ENCODE peak calls at places on chromosomes 7 and 10, in five cellular contexts. G is PC-9, H is breast epithelium, Q is fibroblast of lung, D is gastrocnemius medialis. S is an unnamed sample. For H3K4me1, the result is how much of the 10 kb centered on the place peaks cover.

GRCh38 chr10:75744242-75744641 is 312.8 kb downstream of the LRMDA start:
- DNase-seq in D (no peak), H (no peak), G (no peak), Q (no peak), S (no peak)

GRCh38 chr10:44512345-44513095 is 127.6 kb upstream of the CXCL12 start:
- DNase-seq in G (no peak), D (no peak), H (no peak), Q (no peak), S (no peak)

GRCh38 chr7:6250364-6250833 is 22.0 kb downstream of the CYTH3 start:
- DNase-seq in Q (peak), G (no peak), H (no peak), D (no peak), S (no peak)

GRCh38 chr10:88379575-88379974 is 203.5 kb downstream of the RNLS start:
- DNase-seq in G (no peak), Q (peak), D (no peak), H (no peak), S (peak)

GRCh38 chr10:416091-416515 is 273.4 kb downstream of the DIP2C start:
- DNase-seq in H (no peak), Q (peak), G (no peak), D (no peak), S (no peak)

GRCh38 chr10:69061305-69062161 is 26.4 kb upstream of the SRGN start:
- DNase-seq in H (peak), G (peak), D (peak), Q (peak), S (peak)

GRCh38 chr7:140230517-140230861 is 53.7 kb upstream of the KDM7A start:
- DNase-seq in Q (no peak), G (no peak), D (no peak), H (no peak), S (peak)

GRCh38 chr7:3154881-3155494 is 111.3 kb upstream of the CARD11 start:
- DNase-seq in Q (peak), G (peak), D (no peak), H (no peak), S (peak)

GRCh38 chr10:122298206-122298597 is 27.1 kb downstream of the BTBD16 start:
- DNase-seq in G (no peak), H (no peak), D (no peak), Q (no peak), S (no peak)

GRCh38 chr7:36208997-36209813 is 56.2 kb downstream of the EEPD1 start:
- DNase-seq in H (no peak), Q (peak), D (no peak), G (peak), S (no peak)

GRCh38 chr7:23014681-23015080 is 751 bp upstream of the HYCC1 start:
- DNase-seq in D (no peak), Q (no peak), G (no peak), H (no peak), S (no peak)

GRCh38 chr7:74482629-74483401 is 29.1 kb downstream of the GTF2IRD1 start:
- DNase-seq in Q (peak), H (peak), G (peak), D (peak), S (no peak)

GRCh38 chr10:73905256-73906018 is 5.5 kb upstream of the PLAU start:
- DNase-seq in D (no peak), G (peak), H (no peak), Q (no peak), S (no peak)

GRCh38 chr7:30850426-30850825 is 61.2 kb upstream of the AQP1 start:
- DNase-seq in G (no peak), D (no peak), H (no peak), Q (no peak), S (peak)

GRCh38 chr7:129907122-129907741 is 45.5 kb downstream of the UBE2H start:
- DNase-seq in H (no peak), Q (peak), D (no peak), G (no peak), S (no peak)

GRCh38 chr7:125355899-125356298 is 426.3 kb upstream of the POT1 start:
- DNase-seq in H (no peak), G (no peak), D (no peak), Q (peak), S (peak)

GRCh38 chr10:1074063-1074747 is 18.0 kb downstream of the WDR37 start:
- DNase-seq in G (no peak), D (no peak), Q (no peak), H (no peak), S (no peak)

GRCh38 chr10:121722665-121723064 is 124.4 kb upstream of the FGFR2 start:
- DNase-seq in G (no peak), Q (peak), H (no peak), D (no peak), S (no peak)

GRCh38 chr7:48806731-48807130 is 117.6 kb upstream of the CDC14C start:
- DNase-seq in G (no peak), Q (no peak), H (no peak), D (no peak), S (no peak)

GRCh38 chr7:24882989-24883631 is 96.9 kb downstream of the OSBPL3 start:
- DNase-seq in H (no peak), Q (peak), G (no peak), D (peak), S (no peak)

GRCh38 chr10:86651631-86652331 is 2.6 kb upstream of the OPN4 start:
- DNase-seq in Q (no peak), D (no peak), G (no peak), H (no peak), S (no peak)

GRCh38 chr7:54678763-54679396 is 80.1 kb downstream of the SEC61G start:
- DNase-seq in Q (no peak), D (no peak), G (no peak), H (no peak), S (no peak)

GRCh38 chr10:44335330-44336021 is 49.4 kb downstream of the CXCL12 start:
- DNase-seq in D (peak), H (no peak), Q (no peak), G (no peak), S (no peak)

DNA sequence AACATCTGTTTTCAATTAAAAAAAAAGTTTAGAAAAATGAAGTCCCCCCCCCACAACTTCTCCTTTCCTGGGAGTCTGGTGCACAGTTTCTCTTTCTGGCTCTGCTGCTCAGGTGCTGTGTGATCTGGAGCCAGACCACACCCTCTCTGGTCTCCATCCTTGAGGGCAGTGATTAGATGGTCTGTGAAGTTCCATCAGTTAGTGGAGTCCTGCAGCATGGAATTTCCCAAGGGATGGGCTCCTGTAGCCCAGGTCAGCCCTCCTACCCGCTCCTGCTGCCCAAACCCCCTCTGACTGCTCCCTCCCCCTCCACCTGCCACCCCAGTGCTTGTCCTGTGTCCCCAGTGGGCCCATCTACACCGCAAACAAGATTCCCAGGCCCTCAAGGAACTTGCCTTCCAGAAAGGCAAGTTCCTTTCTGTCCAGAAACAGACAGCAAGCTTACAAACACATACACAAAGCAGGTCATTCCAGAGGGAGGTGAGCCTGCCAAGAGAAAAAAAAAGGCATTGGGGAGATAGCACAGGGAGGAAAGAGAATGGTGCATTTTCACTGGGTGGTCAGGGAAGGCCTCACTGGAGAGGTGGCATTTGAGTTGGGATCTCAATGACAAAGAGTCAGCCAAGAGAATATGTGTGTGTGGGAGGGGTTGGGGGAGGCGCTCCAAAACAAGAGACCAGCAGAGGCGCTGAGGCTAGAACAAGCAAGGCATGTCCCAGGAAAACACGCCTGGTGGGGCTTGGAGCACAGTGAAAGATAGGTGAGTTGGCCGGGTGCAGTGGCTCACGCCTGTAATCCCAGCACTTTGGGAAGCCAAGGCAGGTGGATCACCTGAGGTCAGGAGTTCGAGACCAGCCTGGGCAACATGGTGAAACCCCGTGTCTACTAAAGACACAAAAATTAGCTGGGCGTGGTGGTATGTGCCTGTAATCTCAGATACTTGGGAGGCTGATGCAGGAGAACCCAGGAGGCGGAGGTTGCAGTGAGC is 49.5 kb upstream of the SLC29A3 start:
- DNase-seq in H (no peak), Q (peak), G (no peak), D (no peak), S (no peak)
- H3K4me1 ChIP-seq in H (under half), Q (under half), G (under half), D (half or more), S (under half)

GRCh38 chr10:35887686-35888085 is 245.6 kb upstream of the FZD8 start:
- DNase-seq in G (no peak), D (no peak), H (peak), Q (no peak), S (peak)

GRCh38 chr10:35882422-35883150 is 240.5 kb upstream of the FZD8 start:
- DNase-seq in H (no peak), Q (no peak), G (no peak), D (no peak), S (no peak)

GRCh38 chr10:35881320-35881719 is 239.2 kb upstream of the FZD8 start:
- DNase-seq in H (no peak), G (no peak), Q (no peak), D (no peak), S (no peak)

GRCh38 chr10:35885076-35885475 is 243.0 kb upstream of the FZD8 start:
- DNase-seq in D (no peak), H (no peak), G (no peak), Q (no peak), S (no peak)

DNA sequence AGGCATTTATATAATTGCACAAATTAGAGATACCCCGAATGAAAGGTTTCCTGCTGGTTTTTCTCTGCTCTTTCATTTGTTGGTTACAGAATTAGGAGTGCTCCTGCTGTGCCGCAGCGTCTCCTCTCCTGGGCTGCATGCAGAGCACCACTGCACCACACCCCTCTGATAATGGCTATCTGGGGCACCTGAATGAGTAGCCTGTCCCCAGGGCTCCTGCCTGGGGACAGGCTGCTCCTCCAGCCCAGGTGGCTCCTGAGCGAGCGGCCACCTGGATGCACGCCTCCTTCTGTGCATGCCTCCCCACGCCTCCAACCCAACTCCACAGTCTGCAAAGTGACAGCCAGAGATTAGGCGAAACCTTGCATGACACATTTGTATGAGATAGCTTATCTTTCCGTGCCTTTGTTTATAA is 242.6 kb upstream of the FZD8 start:
- DNase-seq in Q (no peak), G (no peak), H (no peak), D (no peak), S (no peak)
- H3K4me3 ChIP-seq in Q (no peak), G (no peak), H (no peak), D (no peak), S (no peak)

GRCh38 chr10:110698340-110698739 is 54.2 kb downstream of the RBM20 start:
- DNase-seq in H (no peak), Q (no peak), D (peak), G (no peak), S (no peak)

GRCh38 chr10:110701618-110701971 is 57.5 kb downstream of the RBM20 start:
- DNase-seq in Q (peak), D (no peak), H (no peak), G (no peak), S (no peak)

GRCh38 chr10:110699859-110700468 is 55.8 kb downstream of the RBM20 start:
- DNase-seq in D (no peak), Q (no peak), H (no peak), G (no peak), S (no peak)

GRCh38 chr10:110698782-110699201 is 54.7 kb downstream of the RBM20 start:
- DNase-seq in H (no peak), Q (peak), G (no peak), D (peak), S (no peak)

GRCh38 chr10:110700947-110701617 is 56.9 kb downstream of the RBM20 start:
- DNase-seq in D (peak), H (no peak), G (no peak), Q (no peak), S (no peak)
- H3K4me1 ChIP-seq in D (under half), H (under half), G (under half), Q (under half), S (under half)

GRCh38 chr10:17649052-17649451 is 5.1 kb downstream of the STAM start:
- DNase-seq in D (no peak), Q (no peak), G (no peak), H (no peak), S (no peak)
- H3K4me3 ChIP-seq in D (no peak), Q (no peak), G (no peak), H (no peak), S (no peak)

GRCh38 chr7:43643842-43644241 is 60.9 kb downstream of the STK17A start:
- DNase-seq in Q (no peak), G (no peak), D (no peak), H (no peak), S (no peak)
- H3K4me1 ChIP-seq in Q (under half), G (under half), D (under half), H (under half), S (under half)

DNA sequence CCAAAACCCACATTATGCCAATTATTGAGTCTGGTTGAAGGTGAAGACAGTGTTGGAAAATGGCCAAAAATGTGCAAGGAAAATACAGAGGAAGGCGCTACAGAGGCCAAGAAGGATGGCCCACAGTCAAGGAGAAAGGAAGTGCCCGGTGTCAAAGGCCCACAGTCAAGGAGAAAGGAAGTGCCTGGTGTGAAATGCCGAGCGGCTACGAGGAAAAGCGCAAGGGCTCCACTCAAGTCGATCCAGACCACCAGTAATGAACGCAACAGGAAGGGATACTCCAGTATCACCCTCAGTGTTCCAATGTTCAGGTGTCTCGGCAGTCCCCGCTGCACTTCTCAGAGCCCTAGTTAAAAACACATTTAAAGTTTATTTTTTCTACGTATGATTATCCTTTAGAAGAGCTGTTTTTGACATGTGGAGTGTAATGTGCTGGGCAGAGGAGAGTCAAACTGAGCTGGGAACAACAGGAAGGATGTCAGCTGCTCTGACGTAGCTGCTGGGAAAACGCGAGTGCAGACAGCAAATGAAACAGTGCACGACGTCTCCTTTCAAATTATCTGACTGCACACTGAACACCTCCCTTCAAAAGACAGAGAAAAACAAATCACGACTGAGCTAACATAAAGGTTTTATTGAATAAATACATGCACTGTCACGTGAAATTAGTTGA is 25.9 kb upstream of the NCAPG2 start:
- DNase-seq in G (no peak), H (no peak), D (no peak), Q (no peak), S (no peak)
- H3K4me3 ChIP-seq in G (no peak), H (no peak), D (no peak), Q (no peak), S (no peak)

GRCh38 chr10:63711361-63711760 is 190.2 kb downstream of the REEP3 start:
- DNase-seq in D (peak), H (peak), G (no peak), Q (peak), S (no peak)
- H3K4me1 ChIP-seq in D (half or more), H (under half), G (under half), Q (under half), S (under half)

S was measured in mucosa of descending colon.